ENCODE peak calls at places on chromosomes 5 and 9, in six cellular contexts. Y is ovary, F is Peyer's patch, J is adrenal gland, K is body of pancreas, C is uterus. M is an unnamed sample.
A peak's percentile ranks its signal among the peaks of the same experiment; 100 is the strongest.

GRCh38 chr5:140391732-140392131 is 9.9 kb upstream of the ANKHD1 start:
- DNase-seq in Y (no peak), J (no peak), C (no peak), F (no peak), K (no peak), M (no peak)

GRCh38 chr5:40655138-40655537 is 24.6 kb upstream of the PTGER4 start:
- DNase-seq in F (no peak), Y (no peak), K (no peak), J (no peak), C (no peak), M (no peak)

GRCh38 chr5:151107738-151108520 is 27.1 kb upstream of the TNIP1 start:
- DNase-seq in J (no peak), K (peak; percentile 89), Y (no peak), F (no peak), C (no peak), M (no peak)

GRCh38 chr9:29928072-29928471 is 2354.8 kb upstream of the C9orf72 start:
- DNase-seq in C (no peak), J (no peak), K (no peak), F (no peak), Y (no peak), M (no peak)

GRCh38 chr9:124724415-124725067 is 46.6 kb downstream of the NR6A1 start:
- DNase-seq in F (no peak), K (no peak), Y (no peak), J (no peak), C (no peak), M (no peak)

GRCh38 chr5:148543727-148544126 is 110.6 kb downstream of the HTR4 start:
- DNase-seq in F (no peak), C (no peak), Y (no peak), K (no peak), J (no peak), M (no peak)

GRCh38 chr9:86242012-86242411 is 17.4 kb downstream of the C9orf153 start:
- DNase-seq in K (no peak), J (no peak), F (no peak), Y (no peak), C (no peak), M (no peak)

GRCh38 chr5:138287252-138287651 is 12.8 kb upstream of the GFRA3 start:
- DNase-seq in J (no peak), K (no peak), Y (no peak), F (no peak), C (no peak), M (no peak)

GRCh38 chr5:137291031-137291430 is 208.1 kb downstream of the SPOCK1 start:
- DNase-seq in J (no peak), K (no peak), C (no peak), Y (no peak), F (no peak), M (no peak)

GRCh38 chr5:154478224-154478565 is at the start of gene HAND1:
- DNase-seq in Y (no peak), C (peak; percentile 31), K (peak; percentile 59), F (peak; percentile 56), J (peak; percentile 42), M (no peak)

GRCh38 chr5:159198063-159199036 is 11.0 kb downstream of the RNF145 start:
- DNase-seq in K (no peak), C (no peak), F (no peak), Y (no peak), J (no peak), M (no peak)

GRCh38 chr5:144191998-144192397 is 21.3 kb downstream of the KCTD16 start:
- DNase-seq in J (no peak), C (no peak), F (no peak), Y (no peak), K (no peak), M (no peak)

GRCh38 chr9:6842584-6842947 is 84.8 kb downstream of the KDM4C start:
- DNase-seq in C (no peak), F (no peak), K (no peak), Y (no peak), J (no peak), M (no peak)

GRCh38 chr5:149367249-149367971 is 9.6 kb downstream of the PCYOX1L start:
- DNase-seq in J (peak; percentile 75), C (peak; percentile 80), Y (peak; percentile 53), F (peak; percentile 76), K (peak; percentile 62), M (peak; percentile 63)

GRCh38 chr5:147898875-147899401 is 7.4 kb downstream of the C5orf46 start:
- DNase-seq in F (no peak), Y (no peak), J (no peak), C (no peak), K (no peak), M (no peak)

GRCh38 chr5:603081-603998 is 8.8 kb upstream of the CEP72 start:
- DNase-seq in C (peak; percentile 6), F (peak; percentile 36), J (no peak), Y (no peak), K (no peak), M (no peak)

GRCh38 chr9:105355810-105356209 is 92.0 kb upstream of the FSD1L start:
- DNase-seq in C (no peak), Y (no peak), K (no peak), F (no peak), J (no peak), M (no peak)
- TF ChIP-seq CTCF in C (no peak), Y (no peak), K (no peak), F (peak; percentile 17), J (no peak), M (no peak)

GRCh38 chr9:16708638-16709435 is 161.6 kb downstream of the BNC2 start:
- DNase-seq in F (no peak), Y (no peak), J (no peak), C (no peak), K (no peak), M (no peak)

GRCh38 chr9:16701347-16701746 is 169.1 kb downstream of the BNC2 start:
- DNase-seq in K (no peak), F (no peak), J (no peak), C (no peak), Y (no peak), M (no peak)

GRCh38 chr9:16705121-16705604 is 165.3 kb downstream of the BNC2 start:
- DNase-seq in C (peak; percentile 89), Y (peak; percentile 77), F (peak; percentile 75), K (peak; percentile 56), J (peak; percentile 86), M (peak; percentile 72)

GRCh38 chr9:16704489-16705111 is 165.9 kb downstream of the BNC2 start:
- DNase-seq in K (peak; percentile 20), C (peak; percentile 75), Y (peak; percentile 78), J (peak; percentile 57), F (peak; percentile 52), M (no peak)

DNA sequence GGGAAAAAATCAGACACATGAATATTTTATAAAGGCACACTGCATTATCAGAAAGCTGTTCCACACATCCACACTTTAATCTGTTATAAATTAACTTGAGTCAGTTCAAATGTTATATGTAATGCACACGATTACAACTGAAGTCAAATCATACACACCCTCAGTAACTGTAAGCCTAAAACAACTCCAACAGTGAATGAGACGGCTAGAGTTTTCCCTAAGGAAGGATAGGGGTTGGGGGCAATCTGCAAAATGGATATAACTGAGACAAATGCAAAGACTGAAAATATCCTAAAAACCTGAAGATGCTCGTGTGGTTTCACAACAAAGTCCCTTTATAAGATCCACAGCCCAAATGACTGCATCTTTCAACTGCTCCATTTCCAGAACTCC is 166.4 kb downstream of the BNC2 start:
- DNase-seq in C (no peak), J (no peak), Y (no peak), F (no peak), K (no peak), M (no peak)
- TF ChIP-seq POLR2A in C (no peak), J (no peak), Y (no peak), F (no peak), K (no peak), M (no peak)

GRCh38 chr5:135242496-135243193 is 156.4 kb downstream of the MACROH2A1 start:
- DNase-seq in Y (peak; percentile 6), C (peak; percentile 24), K (no peak), F (peak; percentile 45), J (peak; percentile 62), M (peak; percentile 32)

GRCh38 chr5:135241536-135241935 is 157.5 kb downstream of the MACROH2A1 start:
- DNase-seq in J (no peak), F (peak; percentile 19), C (no peak), Y (no peak), K (no peak), M (no peak)

GRCh38 chr5:135243194-135244191 is 155.5 kb downstream of the MACROH2A1 start:
- DNase-seq in K (peak; percentile 20), J (peak; percentile 44), C (peak; percentile 79), F (peak; percentile 49), Y (peak; percentile 30), M (no peak)

GRCh38 chr5:135240781-135241360 is 158.2 kb downstream of the MACROH2A1 start:
- DNase-seq in K (no peak), J (peak; percentile 17), F (peak; percentile 8), Y (no peak), C (peak; percentile 3), M (no peak)

GRCh38 chr5:135242021-135242480 is 157.0 kb downstream of the MACROH2A1 start:
- DNase-seq in F (peak; percentile 21), K (no peak), Y (no peak), C (peak; percentile 7), J (peak; percentile 69), M (no peak)
- H3K27ac ChIP-seq in F (no peak overlapping the region), K (no peak overlapping the region), Y (no peak overlapping the region), C (peak overlapping the region; percentile 71), J (no peak overlapping the region), M (no peak overlapping the region)

GRCh38 chr5:77129386-77129785 is 42.3 kb upstream of the ZBED3 start:
- DNase-seq in J (no peak), C (peak; percentile 30), Y (no peak), F (no peak), K (no peak), M (no peak)
- TF ChIP-seq CTCF in J (no peak), C (no peak), Y (no peak), F (peak; percentile 9), K (no peak), M (no peak)

GRCh38 chr5:16577677-16578076 is 39.1 kb downstream of the RETREG1 start:
- DNase-seq in Y (no peak), F (no peak), K (no peak), J (no peak), C (no peak), M (no peak)
- TF ChIP-seq POLR2A in Y (no peak), F (no peak), K (no peak), J (no peak), C (no peak), M (no peak)

DNA sequence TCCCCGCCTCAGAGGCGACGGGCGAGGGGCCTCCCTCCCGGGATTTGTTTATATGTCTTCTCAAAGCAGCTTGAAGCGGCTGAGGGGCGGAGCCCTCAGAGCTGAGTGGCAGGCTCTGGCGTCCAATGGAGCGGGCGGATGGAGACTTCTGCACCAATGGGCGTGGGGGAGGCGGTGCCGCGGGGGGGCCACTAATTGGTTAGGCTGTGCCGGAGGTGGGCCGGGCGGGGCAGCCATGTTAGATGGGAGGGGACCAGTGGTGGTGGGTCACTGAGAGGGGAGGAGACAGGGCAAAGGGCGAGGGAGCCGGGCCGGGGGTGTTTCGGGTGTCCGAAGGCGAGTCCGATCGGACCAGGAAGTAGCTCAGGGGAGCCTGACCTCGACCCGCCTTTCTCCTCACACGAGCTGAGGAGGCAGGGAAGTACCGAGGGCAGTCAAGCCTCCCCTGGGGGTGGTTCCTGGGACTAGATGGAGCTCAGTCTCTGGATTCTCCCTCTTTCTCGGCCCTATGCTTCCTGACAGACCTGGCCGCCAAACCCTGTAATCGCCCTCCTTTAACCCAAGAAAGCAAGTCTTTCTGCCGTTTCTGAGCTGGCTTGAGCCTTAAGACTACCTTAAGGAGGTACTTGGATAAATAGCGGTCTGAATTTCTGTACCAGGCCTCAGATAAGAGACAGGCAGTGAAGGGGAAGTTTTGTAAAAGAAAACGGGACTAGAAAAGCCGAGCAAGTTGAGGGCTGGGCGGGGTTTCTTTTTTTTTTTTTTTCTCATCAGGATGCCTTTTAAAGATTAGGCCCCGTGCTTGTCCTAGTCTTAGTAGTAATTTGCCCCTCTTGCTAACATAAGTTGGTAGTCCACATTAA is 1.1 kb downstream of the CREBRF start:
- DNase-seq in K (peak; percentile 99), Y (peak; percentile 98), F (peak; percentile 100), C (peak; percentile 98), J (peak; percentile 99), M (peak; percentile 98)
- H3K27ac ChIP-seq in K (peak overlapping the region; percentile 97), Y (peak overlapping the region; percentile 100), F (peak overlapping the region; percentile 95), C (peak overlapping the region; percentile 94), J (peak overlapping the region; percentile 87), M (peak overlapping the region; percentile 100)